ENCODE peak calls at places on chromosomes 3 and 15, in nine cellular contexts. One of them, this sample, is unnamed.

GRCh38 chr15:60648928-60649679 is 170.2 kb upstream of the ICE2 start:
- DNase-seq in GM23248: no peak
- DNase-seq in HepG2: no peak
- DNase-seq in psoas muscle: no peak
- DNase-seq in cardiac muscle cell: no peak
- DNase-seq in aorta: no peak
- DNase-seq in H9: no peak
- DNase-seq in keratinocyte: no peak
- DNase-seq in heart left ventricle: no peak
- DNase-seq in this sample: no peak

GRCh38 chr3:169619793-169620192 is 43.7 kb downstream of the MECOM start:
- DNase-seq in HepG2: no peak
- DNase-seq in GM23248: no peak
- DNase-seq in aorta: no peak
- DNase-seq in keratinocyte: no peak
- DNase-seq in H9: peak; percentile 43
- DNase-seq in heart left ventricle: no peak
- DNase-seq in cardiac muscle cell: no peak
- DNase-seq in psoas muscle: no peak
- DNase-seq in this sample: no peak

GRCh38 chr15:89936051-89936792 is 23.5 kb upstream of the ARPIN start:
- DNase-seq in GM23248: no peak
- DNase-seq in cardiac muscle cell: no peak
- DNase-seq in heart left ventricle: no peak
- DNase-seq in psoas muscle: no peak
- DNase-seq in keratinocyte: no peak
- DNase-seq in HepG2: no peak
- DNase-seq in H9: no peak
- DNase-seq in aorta: no peak
- DNase-seq in this sample: no peak

GRCh38 chr15:100981086-100981485 is 61.9 kb downstream of the LRRK1 start:
- DNase-seq in HepG2: no peak
- DNase-seq in keratinocyte: no peak
- DNase-seq in H9: no peak
- DNase-seq in aorta: no peak
- DNase-seq in psoas muscle: no peak
- DNase-seq in GM23248: no peak
- DNase-seq in cardiac muscle cell: no peak
- DNase-seq in heart left ventricle: no peak
- DNase-seq in this sample: no peak

GRCh38 chr3:149009732-149010131 is 18.4 kb downstream of the GYG1 start:
- DNase-seq in GM23248: no peak
- DNase-seq in cardiac muscle cell: no peak
- DNase-seq in keratinocyte: no peak
- DNase-seq in HepG2: no peak
- DNase-seq in H9: no peak
- DNase-seq in psoas muscle: no peak
- DNase-seq in heart left ventricle: no peak
- DNase-seq in aorta: no peak
- DNase-seq in this sample: peak; percentile 17

GRCh38 chr15:93027413-93027812 is 61.6 kb downstream of the RGMA start:
- DNase-seq in HepG2: no peak
- DNase-seq in keratinocyte: no peak
- DNase-seq in aorta: no peak
- DNase-seq in cardiac muscle cell: peak; percentile 28
- DNase-seq in H9: no peak
- DNase-seq in GM23248: peak; percentile 18
- DNase-seq in psoas muscle: no peak
- DNase-seq in heart left ventricle: no peak
- DNase-seq in this sample: no peak

GRCh38 chr15:51286816-51287215 is 51.6 kb downstream of the CYP19A1 start:
- DNase-seq in cardiac muscle cell: no peak
- DNase-seq in H9: peak; percentile 34
- DNase-seq in aorta: no peak
- DNase-seq in heart left ventricle: no peak
- DNase-seq in psoas muscle: no peak
- DNase-seq in HepG2: peak; percentile 15
- DNase-seq in GM23248: no peak
- DNase-seq in keratinocyte: no peak
- DNase-seq in this sample: no peak

GRCh38 chr3:117322866-117323265 is 613.3 kb downstream of the TUSC7 start:
- DNase-seq in keratinocyte: no peak
- DNase-seq in GM23248: peak; percentile 47
- DNase-seq in HepG2: no peak
- DNase-seq in H9: no peak
- DNase-seq in heart left ventricle: no peak
- DNase-seq in psoas muscle: no peak
- DNase-seq in cardiac muscle cell: peak; percentile 4
- DNase-seq in aorta: no peak
- DNase-seq in this sample: no peak

GRCh38 chr15:44537728-44538240 is 837 bp downstream of the EIF3J start:
- DNase-seq in psoas muscle: no peak
- DNase-seq in cardiac muscle cell: no peak
- DNase-seq in GM23248: no peak
- DNase-seq in H9: no peak
- DNase-seq in keratinocyte: no peak
- DNase-seq in heart left ventricle: no peak
- DNase-seq in HepG2: peak; percentile 49
- DNase-seq in aorta: no peak
- DNase-seq in this sample: no peak

GRCh38 chr3:73121684-73122331 is 60.3 kb downstream of the EBLN2 start:
- DNase-seq in cardiac muscle cell: no peak
- DNase-seq in aorta: no peak
- DNase-seq in keratinocyte: no peak
- DNase-seq in heart left ventricle: no peak
- DNase-seq in psoas muscle: no peak
- DNase-seq in H9: no peak
- DNase-seq in GM23248: no peak
- DNase-seq in HepG2: no peak
- DNase-seq in this sample: no peak

GRCh38 chr3:183844606-183845005 is 19.2 kb upstream of the MAP6D1 start:
- DNase-seq in GM23248: peak; percentile 90
- DNase-seq in cardiac muscle cell: peak; percentile 64
- DNase-seq in heart left ventricle: no peak
- DNase-seq in HepG2: peak; percentile 15
- DNase-seq in H9: no peak
- DNase-seq in keratinocyte: peak; percentile 50
- DNase-seq in aorta: no peak
- DNase-seq in psoas muscle: no peak
- DNase-seq in this sample: no peak

GRCh38 chr3:143970773-143971366 is 753 bp upstream of the DIPK2A start:
- DNase-seq in aorta: peak; percentile 79
- DNase-seq in keratinocyte: no peak
- DNase-seq in cardiac muscle cell: no peak
- DNase-seq in heart left ventricle: peak; percentile 64
- DNase-seq in GM23248: peak; percentile 81
- DNase-seq in H9: peak; percentile 65
- DNase-seq in psoas muscle: peak; percentile 60
- DNase-seq in HepG2: no peak
- DNase-seq in this sample: peak; percentile 35

GRCh38 chr15:97598353-97598798 is 362.1 kb upstream of the ARRDC4 start:
- DNase-seq in aorta: no peak
- DNase-seq in heart left ventricle: no peak
- DNase-seq in cardiac muscle cell: no peak
- DNase-seq in GM23248: no peak
- DNase-seq in H9: no peak
- DNase-seq in keratinocyte: no peak
- DNase-seq in HepG2: no peak
- DNase-seq in psoas muscle: no peak
- DNase-seq in this sample: no peak

GRCh38 chr15:88681610-88682221 is 42.9 kb downstream of the ISG20 start:
- DNase-seq in cardiac muscle cell: no peak
- DNase-seq in aorta: no peak
- DNase-seq in GM23248: no peak
- DNase-seq in HepG2: peak; percentile 79
- DNase-seq in H9: no peak
- DNase-seq in keratinocyte: no peak
- DNase-seq in psoas muscle: no peak
- DNase-seq in heart left ventricle: no peak
- DNase-seq in this sample: no peak

GRCh38 chr3:161372321-161373260 is 1.3 kb upstream of the SPTSSB start:
- DNase-seq in HepG2: no peak
- DNase-seq in psoas muscle: no peak
- DNase-seq in GM23248: peak; percentile 42
- DNase-seq in cardiac muscle cell: peak; percentile 14
- DNase-seq in keratinocyte: no peak
- DNase-seq in H9: peak; percentile 73
- DNase-seq in aorta: peak; percentile 35
- DNase-seq in heart left ventricle: peak; percentile 19
- DNase-seq in this sample: no peak

GRCh38 chr3:9780451-9780797 is 10.7 kb upstream of the CAMK1 start:
- DNase-seq in aorta: peak; percentile 59
- DNase-seq in H9: no peak
- DNase-seq in keratinocyte: no peak
- DNase-seq in HepG2: no peak
- DNase-seq in heart left ventricle: no peak
- DNase-seq in GM23248: no peak
- DNase-seq in psoas muscle: no peak
- DNase-seq in cardiac muscle cell: no peak
- DNase-seq in this sample: no peak

DNA sequence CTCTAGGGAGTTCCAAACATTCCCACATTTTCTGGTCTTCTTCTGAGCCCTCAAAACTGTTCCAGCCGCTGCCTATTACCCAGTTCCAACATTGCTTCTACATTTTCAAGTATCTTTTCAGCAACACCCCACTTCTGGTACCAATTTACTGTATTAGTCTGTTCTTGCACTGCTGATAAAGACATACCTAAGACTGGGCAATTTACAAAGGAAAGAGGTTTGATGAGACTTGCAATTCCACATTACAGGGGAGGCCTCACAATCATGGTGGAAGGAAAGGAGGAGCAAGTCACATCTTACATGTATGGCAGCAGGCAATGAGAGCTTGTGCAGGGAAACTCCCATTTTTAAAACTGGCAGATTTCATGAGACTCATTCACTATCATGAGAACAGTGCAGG is 629.1 kb upstream of the NR2F2 start:
- DNase-seq in H9: no peak
- DNase-seq in cardiac muscle cell: no peak
- DNase-seq in keratinocyte: no peak
- DNase-seq in psoas muscle: no peak
- DNase-seq in aorta: no peak
- DNase-seq in heart left ventricle: no peak
- DNase-seq in HepG2: no peak
- DNase-seq in GM23248: no peak
- DNase-seq in this sample: no peak
- H3K9me3 ChIP-seq in H9: peaks cover 14% of the 10 kb centered on the region
- H3K9me3 ChIP-seq in cardiac muscle cell: peaks cover 5% of the 10 kb centered on the region
- H3K9me3 ChIP-seq in keratinocyte: peaks cover 1% of the 10 kb centered on the region
- H3K9me3 ChIP-seq in psoas muscle: peaks cover 12% of the 10 kb centered on the region
- H3K9me3 ChIP-seq in aorta: peaks cover 2% of the 10 kb centered on the region
- H3K9me3 ChIP-seq in heart left ventricle: no peaks in the 10 kb centered on the region
- H3K9me3 ChIP-seq in HepG2: peaks cover 89% of the 10 kb centered on the region
- H3K9me3 ChIP-seq in GM23248: peaks cover 17% of the 10 kb centered on the region
- H3K9me3 ChIP-seq in this sample: no peaks in the 10 kb centered on the region

DNA sequence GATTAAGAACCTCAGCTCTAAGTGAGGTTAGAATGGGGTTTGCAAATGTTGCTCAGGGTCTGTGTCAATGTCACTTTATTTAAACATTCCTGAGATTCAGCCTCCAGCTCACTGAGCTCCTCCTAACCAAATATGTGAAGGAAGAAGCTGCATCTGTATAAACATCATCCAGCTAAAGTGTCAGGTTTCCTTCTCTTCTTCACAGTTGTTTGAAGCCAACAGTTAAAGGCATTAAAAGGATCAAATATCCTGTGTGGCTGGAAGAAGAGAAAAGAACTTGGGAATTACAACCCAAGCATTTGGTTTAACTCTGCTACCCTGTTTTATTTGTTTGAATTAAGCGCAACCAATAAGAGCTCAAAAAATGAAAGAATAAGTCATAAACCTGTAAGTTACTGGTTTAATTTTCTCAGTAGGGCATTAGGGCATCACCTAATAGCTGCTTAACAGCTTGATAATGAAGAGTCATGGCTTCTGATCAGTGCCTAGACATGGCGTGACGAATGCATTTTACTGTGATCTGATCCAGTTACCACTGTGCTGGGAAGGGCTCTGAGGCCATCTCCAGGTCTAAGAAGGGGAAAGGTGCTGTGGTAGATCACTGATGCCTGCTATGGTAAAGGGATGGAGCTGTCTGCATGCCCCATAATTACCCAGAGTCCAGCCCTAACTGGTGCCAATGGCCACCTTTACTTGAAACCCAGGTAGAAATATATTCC is 165.7 kb upstream of the TSC22D2 start:
- DNase-seq in GM23248: no peak
- DNase-seq in keratinocyte: no peak
- DNase-seq in psoas muscle: no peak
- DNase-seq in cardiac muscle cell: no peak
- DNase-seq in HepG2: no peak
- DNase-seq in aorta: no peak
- DNase-seq in heart left ventricle: no peak
- DNase-seq in H9: no peak
- DNase-seq in this sample: no peak
- H3K9me3 ChIP-seq in GM23248: no peaks in the 10 kb centered on the region
- H3K9me3 ChIP-seq in keratinocyte: no peaks in the 10 kb centered on the region
- H3K9me3 ChIP-seq in psoas muscle: no peaks in the 10 kb centered on the region
- H3K9me3 ChIP-seq in cardiac muscle cell: no peaks in the 10 kb centered on the region
- H3K9me3 ChIP-seq in HepG2: no peaks in the 10 kb centered on the region
- H3K9me3 ChIP-seq in aorta: no peaks in the 10 kb centered on the region
- H3K9me3 ChIP-seq in heart left ventricle: no peaks in the 10 kb centered on the region
- H3K9me3 ChIP-seq in H9: no peaks in the 10 kb centered on the region
- H3K9me3 ChIP-seq in this sample: no peaks in the 10 kb centered on the region

DNA sequence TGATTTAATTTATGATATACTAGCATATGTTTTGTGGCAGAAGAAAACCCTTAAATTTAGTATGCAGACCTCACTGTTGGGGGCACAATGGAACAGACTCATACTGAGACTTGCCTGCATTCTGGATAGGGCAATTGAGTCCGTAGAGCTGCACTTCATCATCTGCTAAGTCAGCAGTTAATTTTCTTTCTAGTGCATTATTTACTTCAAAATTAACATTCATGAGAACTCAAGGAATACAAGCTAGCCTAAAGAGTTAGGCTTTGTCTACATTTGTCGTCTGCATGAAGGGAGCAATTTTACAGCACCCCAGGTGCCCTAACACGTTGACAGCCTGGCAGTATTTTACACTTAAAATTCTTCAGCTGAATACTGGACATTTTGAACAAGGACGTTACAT is 345.5 kb downstream of the CHL1 start:
- DNase-seq in H9: no peak
- DNase-seq in keratinocyte: no peak
- DNase-seq in GM23248: no peak
- DNase-seq in cardiac muscle cell: no peak
- DNase-seq in aorta: no peak
- DNase-seq in HepG2: no peak
- DNase-seq in psoas muscle: no peak
- DNase-seq in heart left ventricle: no peak
- DNase-seq in this sample: no peak
- H3K9me3 ChIP-seq in H9: no peaks in the 10 kb centered on the region
- H3K9me3 ChIP-seq in keratinocyte: no peaks in the 10 kb centered on the region
- H3K9me3 ChIP-seq in GM23248: no peaks in the 10 kb centered on the region
- H3K9me3 ChIP-seq in cardiac muscle cell: no peaks in the 10 kb centered on the region
- H3K9me3 ChIP-seq in aorta: no peaks in the 10 kb centered on the region
- H3K9me3 ChIP-seq in HepG2: peaks cover 86% of the 10 kb centered on the region
- H3K9me3 ChIP-seq in psoas muscle: no peaks in the 10 kb centered on the region
- H3K9me3 ChIP-seq in heart left ventricle: no peaks in the 10 kb centered on the region
- H3K9me3 ChIP-seq in this sample: no peaks in the 10 kb centered on the region

DNA sequence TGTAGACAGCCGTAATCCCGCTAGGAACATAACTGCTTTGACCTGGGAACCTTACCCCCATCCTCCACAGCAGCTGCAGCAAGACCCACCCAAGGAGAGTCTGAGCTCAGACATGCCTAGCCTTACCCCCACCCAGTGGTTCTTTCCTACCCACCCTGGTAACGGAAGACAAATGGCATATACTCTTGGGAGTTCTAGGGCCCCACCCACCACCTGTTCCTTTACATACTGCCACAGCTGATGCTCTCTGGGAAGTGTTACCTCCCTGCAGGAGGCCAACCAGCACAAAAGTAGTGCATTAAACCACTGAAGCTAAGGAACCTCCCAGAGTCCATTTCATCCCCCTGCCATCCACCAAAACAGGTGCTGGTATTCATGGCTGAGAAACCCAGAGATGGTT is 50.6 kb upstream of the AZI2 start:
- DNase-seq in H9: no peak
- DNase-seq in keratinocyte: no peak
- DNase-seq in heart left ventricle: no peak
- DNase-seq in aorta: no peak
- DNase-seq in cardiac muscle cell: no peak
- DNase-seq in GM23248: no peak
- DNase-seq in psoas muscle: no peak
- DNase-seq in HepG2: no peak
- DNase-seq in this sample: no peak
- H3K9me3 ChIP-seq in H9: no peaks in the 10 kb centered on the region
- H3K9me3 ChIP-seq in keratinocyte: no peaks in the 10 kb centered on the region
- H3K9me3 ChIP-seq in heart left ventricle: no peaks in the 10 kb centered on the region
- H3K9me3 ChIP-seq in aorta: peaks cover 3% of the 10 kb centered on the region
- H3K9me3 ChIP-seq in cardiac muscle cell: no peaks in the 10 kb centered on the region
- H3K9me3 ChIP-seq in GM23248: no peaks in the 10 kb centered on the region
- H3K9me3 ChIP-seq in psoas muscle: peaks cover 35% of the 10 kb centered on the region
- H3K9me3 ChIP-seq in HepG2: peaks cover 74% of the 10 kb centered on the region
- H3K9me3 ChIP-seq in this sample: peaks cover 7% of the 10 kb centered on the region